ENCODE peak calls at places on chromosome 13, in four cellular contexts. One of them, this sample, is unnamed.

GRCh38 chr13:51811920-51812328 is 8.0 kb upstream of the DHRS12 start:
- DNase-seq in GM12878: no peak
- DNase-seq in HepG2: no peak
- DNase-seq in H1: no peak
- DNase-seq in this sample: no peak

GRCh38 chr13:110869805-110870706 is 44.8 kb downstream of the ANKRD10 start:
- DNase-seq in GM12878: no peak
- DNase-seq in H1: peak
- DNase-seq in HepG2: peak
- DNase-seq in this sample: no peak

GRCh38 chr13:95858286-95859075 is 181.5 kb downstream of the DNAJC3 start:
- DNase-seq in GM12878: no peak
- DNase-seq in HepG2: no peak
- DNase-seq in H1: no peak
- DNase-seq in this sample: no peak

GRCh38 chr13:33349314-33349995 is 63.9 kb upstream of the STARD13 start:
- DNase-seq in H1: no peak
- DNase-seq in GM12878: no peak
- DNase-seq in HepG2: no peak
- DNase-seq in this sample: no peak

GRCh38 chr13:59437902-59438301 is 725.8 kb downstream of the DIAPH3 start:
- DNase-seq in H1: no peak
- DNase-seq in GM12878: no peak
- DNase-seq in HepG2: no peak
- DNase-seq in this sample: no peak

GRCh38 chr13:32537580-32538233 is 888 bp downstream of the N4BP2L2 start:
- DNase-seq in HepG2: no peak
- DNase-seq in H1: peak
- DNase-seq in GM12878: no peak
- DNase-seq in this sample: no peak

GRCh38 chr13:80706164-80706471 is 365.2 kb upstream of the SPRY2 start:
- DNase-seq in H1: no peak
- DNase-seq in GM12878: no peak
- DNase-seq in HepG2: no peak
- DNase-seq in this sample: no peak

GRCh38 chr13:51154029-51154555 is 43.0 kb upstream of the C13orf42 start:
- DNase-seq in GM12878: no peak
- DNase-seq in H1: peak
- DNase-seq in HepG2: no peak
- DNase-seq in this sample: no peak

GRCh38 chr13:19910336-19911072 is 47.1 kb upstream of the ZMYM5 start:
- DNase-seq in HepG2: no peak
- DNase-seq in H1: no peak
- DNase-seq in GM12878: no peak
- DNase-seq in this sample: no peak

GRCh38 chr13:40197049-40197448 is 469.4 kb downstream of the FOXO1 start:
- DNase-seq in H1: no peak
- DNase-seq in HepG2: no peak
- DNase-seq in GM12878: no peak
- DNase-seq in this sample: no peak

GRCh38 chr13:111536239-111536638 is 215.8 kb downstream of the TEX29 start:
- DNase-seq in H1: no peak
- DNase-seq in GM12878: no peak
- DNase-seq in HepG2: no peak
- DNase-seq in this sample: no peak

GRCh38 chr13:106455777-106456176 is 79.7 kb downstream of the EFNB2 start:
- DNase-seq in HepG2: no peak
- DNase-seq in H1: no peak
- DNase-seq in GM12878: no peak
- DNase-seq in this sample: no peak

GRCh38 chr13:64723735-64724134 is 2506.4 kb downstream of the PCDH9 start:
- DNase-seq in HepG2: peak
- DNase-seq in H1: no peak
- DNase-seq in GM12878: no peak
- DNase-seq in this sample: no peak

GRCh38 chr13:50798923-50799322 is 44.6 kb downstream of the DLEU7 start:
- DNase-seq in H1: no peak
- DNase-seq in GM12878: no peak
- DNase-seq in HepG2: no peak
- DNase-seq in this sample: no peak

GRCh38 chr13:44394649-44395048 is 21.0 kb downstream of the SERP2 start:
- DNase-seq in HepG2: no peak
- DNase-seq in GM12878: no peak
- DNase-seq in H1: no peak
- DNase-seq in this sample: no peak

GRCh38 chr13:107025991-107026390 is 458.1 kb upstream of the ARGLU1 start:
- DNase-seq in HepG2: no peak
- DNase-seq in H1: no peak
- DNase-seq in GM12878: no peak
- DNase-seq in this sample: no peak

GRCh38 chr13:58048670-58049069 is 417.1 kb downstream of the PCDH17 start:
- DNase-seq in H1: no peak
- DNase-seq in GM12878: no peak
- DNase-seq in HepG2: no peak
- DNase-seq in this sample: no peak

GRCh38 chr13:53920916-53921315 is 892.3 kb downstream of the OLFM4 start:
- DNase-seq in GM12878: no peak
- DNase-seq in H1: no peak
- DNase-seq in HepG2: no peak
- DNase-seq in this sample: no peak

GRCh38 chr13:100921139-100921538 is 246.5 kb upstream of the TMTC4 start:
- DNase-seq in HepG2: no peak
- DNase-seq in H1: no peak
- DNase-seq in GM12878: no peak
- DNase-seq in this sample: no peak

GRCh38 chr13:91133941-91134772 is 213.3 kb upstream of the MIR17HG start:
- DNase-seq in HepG2: peak
- DNase-seq in H1: no peak
- DNase-seq in GM12878: no peak
- DNase-seq in this sample: peak

GRCh38 chr13:32728327-32728726 is 142.1 kb downstream of the PDS5B start:
- DNase-seq in HepG2: no peak
- DNase-seq in H1: no peak
- DNase-seq in GM12878: no peak
- DNase-seq in this sample: no peak

GRCh38 chr13:106362637-106363036 is 172.8 kb downstream of the EFNB2 start:
- DNase-seq in H1: no peak
- DNase-seq in GM12878: no peak
- DNase-seq in HepG2: no peak
- DNase-seq in this sample: no peak

GRCh38 chr13:98105929-98106336 is 37.0 kb upstream of the FARP1 start:
- DNase-seq in HepG2: peak
- DNase-seq in H1: no peak
- DNase-seq in GM12878: no peak
- DNase-seq in this sample: no peak

GRCh38 chr13:42991892-42992584 is at the start of gene EPSTI1:
- DNase-seq in HepG2: no peak
- DNase-seq in H1: peak
- DNase-seq in GM12878: no peak
- DNase-seq in this sample: no peak

GRCh38 chr13:27151798-27152599 is 19.6 kb downstream of the USP12 start:
- DNase-seq in H1: no peak
- DNase-seq in HepG2: peak
- DNase-seq in GM12878: no peak
- DNase-seq in this sample: no peak

DNA sequence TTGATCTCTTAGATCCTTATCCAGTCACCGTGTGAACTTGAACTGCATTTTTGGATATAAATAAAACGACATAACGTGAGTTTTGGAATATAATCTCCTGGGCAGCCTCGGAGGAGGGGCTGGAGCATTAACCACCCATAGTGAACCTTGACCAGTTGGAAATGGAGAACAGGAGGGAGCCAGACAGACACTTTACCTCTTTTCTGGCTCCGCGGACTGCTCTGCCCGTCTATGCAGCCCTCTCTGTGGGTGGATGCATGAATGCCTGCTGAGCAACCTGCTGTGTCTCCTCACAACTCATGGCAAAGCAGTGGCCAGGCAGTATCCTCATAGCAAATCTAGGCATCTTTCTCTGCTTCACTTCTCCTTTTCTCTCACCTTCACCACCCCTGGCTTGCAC is 10.5 kb upstream of the COG3 start:
- DNase-seq in H1: no peak
- DNase-seq in HepG2: no peak
- DNase-seq in GM12878: no peak
- DNase-seq in this sample: no peak
- TF ChIP-seq YY1 in H1: no peak
- TF ChIP-seq YY1 in HepG2: no peak
- TF ChIP-seq YY1 in GM12878: no peak
- TF ChIP-seq YY1 in this sample: no peak

DNA sequence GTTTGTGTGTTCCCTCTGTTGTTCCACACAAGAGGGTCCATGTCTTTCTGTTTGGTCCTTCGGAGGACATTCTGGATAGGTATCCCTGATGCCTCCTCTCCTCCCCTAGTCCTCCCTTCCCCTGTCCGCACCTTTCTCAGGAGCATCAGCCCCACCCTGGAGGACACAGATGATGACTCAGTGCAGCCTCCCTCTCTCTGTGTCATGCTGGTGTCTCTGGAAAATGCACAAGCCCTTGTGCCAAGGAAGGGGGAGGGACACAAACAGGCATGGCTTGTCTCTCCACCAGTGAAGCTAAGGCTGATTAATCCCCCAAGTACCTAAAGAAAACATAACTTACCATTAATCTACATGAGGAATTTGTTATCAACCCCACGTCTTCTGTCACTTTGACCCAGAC is 16.2 kb upstream of the TNFRSF19 start:
- DNase-seq in GM12878: no peak
- DNase-seq in H1: no peak
- DNase-seq in HepG2: no peak
- DNase-seq in this sample: no peak
- TF ChIP-seq SUZ12 in GM12878: no peak
- TF ChIP-seq SUZ12 in H1: no peak
- TF ChIP-seq SUZ12 in HepG2: no peak
- TF ChIP-seq SUZ12 in this sample: no peak

GRCh38 chr13:61414136-61414535 is 1.5 kb downstream of the PCDH20 start:
- DNase-seq in HepG2: no peak
- DNase-seq in GM12878: no peak
- DNase-seq in H1: no peak
- DNase-seq in this sample: no peak
- TF ChIP-seq YY1 in HepG2: no peak
- TF ChIP-seq YY1 in GM12878: no peak
- TF ChIP-seq YY1 in H1: no peak
- TF ChIP-seq YY1 in this sample: no peak

GRCh38 chr13:75656590-75656989 is 20.5 kb downstream of the LMO7 start:
- DNase-seq in H1: no peak
- DNase-seq in HepG2: no peak
- DNase-seq in GM12878: no peak
- DNase-seq in this sample: no peak
- TF ChIP-seq SUZ12 in H1: no peak
- TF ChIP-seq SUZ12 in HepG2: no peak
- TF ChIP-seq SUZ12 in GM12878: no peak
- TF ChIP-seq SUZ12 in this sample: no peak